ENCODE peak calls at places on chromosomes 13 and 19, in five cellular contexts. One of them, this sample, is unnamed.

GRCh38 chr13:30972888-30973377 is 40.5 kb downstream of the TEX26 start:
- DNase-seq in breast epithelium: no peak
- DNase-seq in cardiac muscle cell: no peak
- DNase-seq in lower leg skin: no peak
- DNase-seq in testis: no peak
- DNase-seq in this sample: no peak

GRCh38 chr13:74203576-74203975 is 69.4 kb upstream of the KLF12 start:
- DNase-seq in testis: no peak
- DNase-seq in breast epithelium: no peak
- DNase-seq in lower leg skin: no peak
- DNase-seq in cardiac muscle cell: no peak
- DNase-seq in this sample: peak

GRCh38 chr13:46173656-46174055 is 8.3 kb downstream of the LCP1 start:
- DNase-seq in testis: no peak
- DNase-seq in breast epithelium: no peak
- DNase-seq in lower leg skin: no peak
- DNase-seq in cardiac muscle cell: no peak
- DNase-seq in this sample: no peak

GRCh38 chr13:46698015-46698414 is 98.9 kb downstream of the ESD start:
- DNase-seq in lower leg skin: no peak
- DNase-seq in cardiac muscle cell: no peak
- DNase-seq in testis: peak
- DNase-seq in breast epithelium: no peak
- DNase-seq in this sample: no peak

GRCh38 chr19:33486407-33486806 is 35.2 kb downstream of the PEPD start:
- DNase-seq in testis: no peak
- DNase-seq in cardiac muscle cell: no peak
- DNase-seq in breast epithelium: no peak
- DNase-seq in lower leg skin: peak
- DNase-seq in this sample: no peak

GRCh38 chr19:11548315-11548700 is 9.7 kb downstream of the CNN1 start:
- DNase-seq in lower leg skin: no peak
- DNase-seq in breast epithelium: no peak
- DNase-seq in testis: no peak
- DNase-seq in cardiac muscle cell: no peak
- DNase-seq in this sample: no peak

GRCh38 chr13:59269476-59269875 is 894.3 kb downstream of the DIAPH3 start:
- DNase-seq in breast epithelium: no peak
- DNase-seq in cardiac muscle cell: peak
- DNase-seq in lower leg skin: no peak
- DNase-seq in testis: no peak
- DNase-seq in this sample: peak

GRCh38 chr19:35777961-35778360 is 2.6 kb downstream of the ARHGAP33 start:
- DNase-seq in lower leg skin: no peak
- DNase-seq in breast epithelium: no peak
- DNase-seq in testis: no peak
- DNase-seq in cardiac muscle cell: no peak
- DNase-seq in this sample: no peak

GRCh38 chr13:30257433-30258099 is 49.8 kb downstream of the KATNAL1 start:
- DNase-seq in breast epithelium: no peak
- DNase-seq in cardiac muscle cell: no peak
- DNase-seq in testis: no peak
- DNase-seq in lower leg skin: no peak
- DNase-seq in this sample: no peak

GRCh38 chr19:18507727-18508440 is 14.0 kb downstream of the ELL start:
- DNase-seq in cardiac muscle cell: no peak
- DNase-seq in testis: peak
- DNase-seq in lower leg skin: no peak
- DNase-seq in breast epithelium: no peak
- DNase-seq in this sample: peak

GRCh38 chr13:24083722-24084421 is 76.6 kb upstream of the SPATA13 start:
- DNase-seq in testis: peak
- DNase-seq in breast epithelium: no peak
- DNase-seq in cardiac muscle cell: no peak
- DNase-seq in lower leg skin: no peak
- DNase-seq in this sample: no peak

GRCh38 chr19:10238172-10238783 is 7.1 kb upstream of the S1PR2 start:
- DNase-seq in lower leg skin: peak
- DNase-seq in testis: no peak
- DNase-seq in cardiac muscle cell: peak
- DNase-seq in breast epithelium: no peak
- DNase-seq in this sample: no peak

GRCh38 chr19:22519152-22519551 is 97.0 kb upstream of the ZNF98 start:
- DNase-seq in breast epithelium: no peak
- DNase-seq in cardiac muscle cell: no peak
- DNase-seq in testis: no peak
- DNase-seq in lower leg skin: no peak
- DNase-seq in this sample: no peak

GRCh38 chr19:15812059-15812722 is 3.3 kb downstream of the OR10H1 start:
- DNase-seq in lower leg skin: no peak
- DNase-seq in breast epithelium: no peak
- DNase-seq in cardiac muscle cell: no peak
- DNase-seq in testis: peak
- DNase-seq in this sample: no peak

GRCh38 chr19:41564515-41565383 is 11.2 kb upstream of the CEACAM21 start:
- DNase-seq in testis: no peak
- DNase-seq in breast epithelium: no peak
- DNase-seq in cardiac muscle cell: no peak
- DNase-seq in lower leg skin: no peak
- DNase-seq in this sample: peak

GRCh38 chr19:41709951-41710645 is 1.7 kb downstream of the CEACAM5 start:
- DNase-seq in cardiac muscle cell: no peak
- DNase-seq in testis: no peak
- DNase-seq in lower leg skin: peak
- DNase-seq in breast epithelium: no peak
- DNase-seq in this sample: no peak

GRCh38 chr13:30416471-30416870 is 5.8 kb upstream of the UBE2L5 start:
- DNase-seq in lower leg skin: no peak
- DNase-seq in breast epithelium: no peak
- DNase-seq in testis: no peak
- DNase-seq in cardiac muscle cell: no peak
- DNase-seq in this sample: no peak

GRCh38 chr19:13796301-13797057 is 1.2 kb downstream of the ZSWIM4 start:
- DNase-seq in breast epithelium: peak
- DNase-seq in lower leg skin: peak
- DNase-seq in testis: peak
- DNase-seq in cardiac muscle cell: peak
- DNase-seq in this sample: peak

GRCh38 chr13:33775339-33776108 is 42.4 kb upstream of the RFC3 start:
- DNase-seq in lower leg skin: no peak
- DNase-seq in cardiac muscle cell: no peak
- DNase-seq in testis: no peak
- DNase-seq in breast epithelium: no peak
- DNase-seq in this sample: no peak

GRCh38 chr19:13398780-13399726 is 107.2 kb downstream of the CACNA1A start:
- DNase-seq in breast epithelium: no peak
- DNase-seq in cardiac muscle cell: peak
- DNase-seq in lower leg skin: no peak
- DNase-seq in testis: no peak
- DNase-seq in this sample: no peak

GRCh38 chr13:37429976-37430375 is 168.6 kb downstream of the POSTN start:
- DNase-seq in testis: no peak
- DNase-seq in cardiac muscle cell: peak
- DNase-seq in breast epithelium: no peak
- DNase-seq in lower leg skin: no peak
- DNase-seq in this sample: no peak

GRCh38 chr13:32139251-32139650 is 107.7 kb downstream of the FRY start:
- DNase-seq in testis: no peak
- DNase-seq in breast epithelium: no peak
- DNase-seq in lower leg skin: no peak
- DNase-seq in cardiac muscle cell: no peak
- DNase-seq in this sample: no peak

GRCh38 chr13:47409778-47410177 is 512.9 kb upstream of the HTR2A start:
- DNase-seq in lower leg skin: no peak
- DNase-seq in testis: no peak
- DNase-seq in breast epithelium: no peak
- DNase-seq in cardiac muscle cell: no peak
- DNase-seq in this sample: no peak

GRCh38 chr19:30662211-30662861 is 290.2 kb downstream of the ZNF536 start:
- DNase-seq in cardiac muscle cell: no peak
- DNase-seq in lower leg skin: peak
- DNase-seq in breast epithelium: no peak
- DNase-seq in testis: no peak
- DNase-seq in this sample: peak

GRCh38 chr19:34662919-34663318 is 14.0 kb downstream of the SCGB2B2 start:
- DNase-seq in lower leg skin: no peak
- DNase-seq in cardiac muscle cell: peak
- DNase-seq in testis: no peak
- DNase-seq in breast epithelium: no peak
- DNase-seq in this sample: peak

GRCh38 chr19:46426506-46427162 is 2.1 kb downstream of the PNMA8C start:
- DNase-seq in breast epithelium: no peak
- DNase-seq in testis: peak
- DNase-seq in lower leg skin: no peak
- DNase-seq in cardiac muscle cell: peak
- DNase-seq in this sample: no peak

GRCh38 chr19:44430956-44431355 is 17.3 kb downstream of the ZNF229 start:
- DNase-seq in lower leg skin: no peak
- DNase-seq in breast epithelium: no peak
- DNase-seq in cardiac muscle cell: no peak
- DNase-seq in testis: no peak
- DNase-seq in this sample: no peak

GRCh38 chr13:59846845-59847620 is 316.7 kb downstream of the DIAPH3 start:
- DNase-seq in breast epithelium: no peak
- DNase-seq in testis: no peak
- DNase-seq in cardiac muscle cell: peak
- DNase-seq in lower leg skin: no peak
- DNase-seq in this sample: no peak

GRCh38 chr19:35207391-35207871 is 21.1 kb downstream of the FAM187B start:
- DNase-seq in lower leg skin: no peak
- DNase-seq in testis: no peak
- DNase-seq in breast epithelium: no peak
- DNase-seq in cardiac muscle cell: no peak
- DNase-seq in this sample: no peak

GRCh38 chr19:16566161-16566560 is 6.1 kb downstream of the SLC35E1 start:
- DNase-seq in testis: no peak
- DNase-seq in breast epithelium: peak
- DNase-seq in cardiac muscle cell: no peak
- DNase-seq in lower leg skin: peak
- DNase-seq in this sample: no peak

GRCh38 chr13:28637714-28638355 is 21.1 kb upstream of the POMP start:
- DNase-seq in lower leg skin: no peak
- DNase-seq in testis: peak
- DNase-seq in breast epithelium: no peak
- DNase-seq in cardiac muscle cell: no peak
- DNase-seq in this sample: no peak
- H3K4me3 ChIP-seq in lower leg skin: no peak
- H3K4me3 ChIP-seq in testis: no peak
- H3K4me3 ChIP-seq in breast epithelium: no peak
- H3K4me3 ChIP-seq in cardiac muscle cell: no peak
- H3K4me3 ChIP-seq in this sample: no peak

GRCh38 chr19:4640247-4641000 is 1.1 kb downstream of the TNFAIP8L1 start:
- DNase-seq in testis: no peak
- DNase-seq in lower leg skin: no peak
- DNase-seq in breast epithelium: no peak
- DNase-seq in cardiac muscle cell: no peak
- DNase-seq in this sample: no peak
- H3K4me3 ChIP-seq in testis: peak
- H3K4me3 ChIP-seq in lower leg skin: peak
- H3K4me3 ChIP-seq in breast epithelium: peak
- H3K4me3 ChIP-seq in cardiac muscle cell: peak
- H3K4me3 ChIP-seq in this sample: peak

DNA sequence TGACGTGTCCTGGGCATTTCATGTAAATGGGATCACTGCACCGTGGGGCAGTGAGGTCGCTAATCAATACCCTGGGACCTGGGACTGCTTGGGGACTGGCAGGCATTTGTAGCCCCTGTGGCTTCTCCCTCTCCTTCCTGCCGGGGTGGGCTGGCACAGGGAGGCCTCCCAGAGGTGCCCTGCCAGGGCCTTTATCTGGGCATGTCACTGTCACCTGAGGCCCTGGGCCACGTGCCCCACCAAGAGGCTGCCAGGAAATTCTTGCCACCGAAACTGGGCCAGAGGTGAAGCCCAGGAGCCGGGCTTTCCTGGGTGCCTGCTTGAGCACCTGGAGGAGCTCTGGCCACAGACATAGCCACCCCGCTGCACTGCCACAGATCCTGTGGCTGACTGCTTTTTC is 1.8 kb upstream of the NMRK2 start:
- DNase-seq in cardiac muscle cell: no peak
- DNase-seq in testis: no peak
- DNase-seq in breast epithelium: no peak
- DNase-seq in lower leg skin: no peak
- DNase-seq in this sample: no peak
- H3K4me3 ChIP-seq in cardiac muscle cell: no peak
- H3K4me3 ChIP-seq in testis: no peak
- H3K4me3 ChIP-seq in breast epithelium: no peak
- H3K4me3 ChIP-seq in lower leg skin: no peak
- H3K4me3 ChIP-seq in this sample: no peak

GRCh38 chr19:54160948-54161347 is 1.4 kb upstream of the LENG1 start:
- DNase-seq in lower leg skin: no peak
- DNase-seq in testis: no peak
- DNase-seq in cardiac muscle cell: no peak
- DNase-seq in breast epithelium: no peak
- DNase-seq in this sample: no peak

GRCh38 chr19:54165222-54165621 is 5.7 kb upstream of the LENG1 start:
- DNase-seq in cardiac muscle cell: no peak
- DNase-seq in breast epithelium: no peak
- DNase-seq in testis: no peak
- DNase-seq in lower leg skin: no peak
- DNase-seq in this sample: no peak

GRCh38 chr19:54164369-54165068 is 5.0 kb upstream of the LENG1 start:
- DNase-seq in lower leg skin: peak
- DNase-seq in breast epithelium: no peak
- DNase-seq in testis: peak
- DNase-seq in cardiac muscle cell: peak
- DNase-seq in this sample: no peak

GRCh38 chr19:54162241-54162805 is 2.8 kb upstream of the LENG1 start:
- DNase-seq in testis: peak
- DNase-seq in lower leg skin: peak
- DNase-seq in breast epithelium: peak
- DNase-seq in cardiac muscle cell: peak
- DNase-seq in this sample: no peak

GRCh38 chr19:54162884-54163283 is 3.4 kb upstream of the LENG1 start:
- DNase-seq in cardiac muscle cell: no peak
- DNase-seq in lower leg skin: no peak
- DNase-seq in testis: no peak
- DNase-seq in breast epithelium: no peak
- DNase-seq in this sample: no peak
- H3K4me3 ChIP-seq in cardiac muscle cell: no peak
- H3K4me3 ChIP-seq in lower leg skin: no peak
- H3K4me3 ChIP-seq in testis: no peak
- H3K4me3 ChIP-seq in breast epithelium: peak
- H3K4me3 ChIP-seq in this sample: no peak

GRCh38 chr19:2047076-2047448 is 4.0 kb downstream of the MKNK2 start:
- DNase-seq in testis: no peak
- DNase-seq in breast epithelium: no peak
- DNase-seq in cardiac muscle cell: no peak
- DNase-seq in lower leg skin: no peak
- DNase-seq in this sample: no peak
- H3K4me3 ChIP-seq in testis: no peak
- H3K4me3 ChIP-seq in breast epithelium: peak
- H3K4me3 ChIP-seq in cardiac muscle cell: no peak
- H3K4me3 ChIP-seq in lower leg skin: no peak
- H3K4me3 ChIP-seq in this sample: no peak

This sample was measured in SJCRH30.